ENCODE peak calls at places on chromosomes 16 and 17, in six cellular contexts. Y is choroid plexus epithelial cell, Q is WTC11, K is thoracic aorta, O is lung, C is brain microvascular endothelial cell. A is an unnamed sample.

GRCh38 chr17:66466933-66467367 is 164.5 kb downstream of the PRKCA start:
- DNase-seq in K (no peak), Y (peak; percentile 99), O (peak; percentile 47), Q (no peak), C (peak; percentile 99), A (no peak)

GRCh38 chr17:10105513-10106001 is 92.8 kb downstream of the GAS7 start:
- DNase-seq in O (no peak), C (no peak), Q (no peak), K (no peak), Y (peak; percentile 51), A (no peak)

GRCh38 chr16:83365166-83365565 is 442.6 kb upstream of the HSBP1 start:
- DNase-seq in Q (no peak), O (no peak), C (no peak), K (no peak), Y (no peak), A (no peak)

GRCh38 chr16:11964761-11965539 is at the start of gene TNFRSF17:
- DNase-seq in O (no peak), Q (no peak), K (no peak), C (no peak), Y (peak; percentile 30), A (no peak)

GRCh38 chr17:62910277-62910676 is 55.8 kb upstream of the TANC2 start:
- DNase-seq in O (peak; percentile 22), K (no peak), C (no peak), Y (no peak), Q (no peak), A (no peak)

GRCh38 chr16:58024673-58025350 is 742 bp upstream of the MMP15 start:
- DNase-seq in C (no peak), Y (peak; percentile 20), K (no peak), Q (peak; percentile 65), O (peak; percentile 76), A (no peak)

GRCh38 chr17:14330492-14330920 is 29.6 kb downstream of the HS3ST3B1 start:
- DNase-seq in K (no peak), Y (peak; percentile 82), Q (peak; percentile 25), C (no peak), O (peak; percentile 36), A (no peak)

GRCh38 chr17:55735784-55736405 is 13.2 kb upstream of the TMEM100 start:
- DNase-seq in Q (peak; percentile 24), Y (peak; percentile 85), O (no peak), C (peak; percentile 45), K (no peak), A (no peak)

GRCh38 chr16:12576878-12577277 is 226.8 kb downstream of the CPPED1 start:
- DNase-seq in Q (no peak), O (no peak), Y (no peak), C (no peak), K (no peak), A (no peak)

GRCh38 chr17:34837796-34838195 is 123.5 kb downstream of the CCT6B start:
- DNase-seq in K (no peak), O (no peak), C (no peak), Q (peak; percentile 25), Y (no peak), A (no peak)

GRCh38 chr17:7667616-7668406 is 17.1 kb downstream of the ATP1B2 start:
- DNase-seq in C (no peak), Y (no peak), Q (no peak), O (no peak), K (no peak), A (peak; percentile 70)

GRCh38 chr16:67666032-67666537 is 465 bp downstream of the ENKD1 start:
- DNase-seq in Q (peak; percentile 67), O (no peak), C (no peak), K (no peak), Y (peak; percentile 46), A (no peak)

DNA sequence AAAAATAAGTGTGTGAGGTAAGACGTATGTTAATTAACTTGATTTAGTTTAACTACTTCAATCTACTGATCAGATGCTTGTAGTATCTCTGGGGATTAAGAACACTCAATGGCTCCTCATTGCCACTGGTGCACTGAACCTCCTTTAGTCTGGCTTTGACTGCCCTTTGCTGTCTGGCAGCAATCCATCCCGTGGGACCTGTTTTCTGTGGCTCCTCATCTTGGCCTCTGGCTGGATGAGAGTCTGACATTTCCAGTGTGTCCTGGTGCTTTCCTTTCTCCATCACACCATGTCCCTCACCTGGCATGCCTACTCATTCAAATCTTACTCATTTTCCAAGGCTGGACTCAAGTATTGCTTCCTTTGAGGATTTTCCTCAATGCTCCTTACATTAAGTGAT is 212.2 kb downstream of the CA10 start:
- DNase-seq in Q (no peak), K (no peak), Y (no peak), C (no peak), O (no peak), A (no peak)
- TF ChIP-seq CTCF in Q (no peak), K (no peak), Y (no peak), C (no peak), O (no peak), A (no peak)

GRCh38 chr17:68463211-68463990 is 6.1 kb upstream of the WIPI1 start:
- DNase-seq in Q (no peak), O (no peak), C (no peak), Y (no peak), K (no peak), A (no peak)
- TF ChIP-seq CTCF in Q (no peak), O (no peak), C (no peak), Y (no peak), K (no peak), A (no peak)

DNA sequence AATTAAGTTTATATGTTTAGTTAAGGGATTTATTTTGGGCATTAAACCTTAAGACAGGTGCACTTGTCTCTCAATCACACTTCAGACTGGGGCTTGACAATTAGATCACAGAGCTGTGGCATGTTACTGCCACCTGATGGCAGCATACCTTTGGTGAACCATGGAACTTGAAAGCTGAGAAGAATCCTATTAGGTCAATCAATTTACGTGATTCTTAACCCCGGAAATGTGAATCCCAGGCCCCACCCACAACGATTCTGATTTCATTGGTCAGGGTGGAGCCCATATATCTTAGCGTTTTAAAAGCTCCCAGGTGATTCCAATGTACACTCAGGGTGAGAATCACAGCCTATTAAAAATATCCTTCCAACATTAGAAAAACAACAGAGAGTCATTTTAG is 91.0 kb downstream of the GSG1L start:
- DNase-seq in Y (peak; percentile 57), O (no peak), K (no peak), C (peak; percentile 12), Q (peak; percentile 62), A (peak; percentile 39)
- TF ChIP-seq CTCF in Y (peak; percentile 69), O (no peak), K (peak; percentile 58), C (peak; percentile 61), Q (no peak), A (peak; percentile 68)

GRCh38 chr16:85752511-85753420 is 1.9 kb upstream of the C16orf74 start:
- DNase-seq in Y (peak; percentile 63), O (no peak), C (peak; percentile 43), K (no peak), Q (peak; percentile 59), A (no peak)
- TF ChIP-seq CTCF in Y (peak; percentile 64), O (no peak), C (peak; percentile 67), K (no peak), Q (no peak), A (peak; percentile 38)

DNA sequence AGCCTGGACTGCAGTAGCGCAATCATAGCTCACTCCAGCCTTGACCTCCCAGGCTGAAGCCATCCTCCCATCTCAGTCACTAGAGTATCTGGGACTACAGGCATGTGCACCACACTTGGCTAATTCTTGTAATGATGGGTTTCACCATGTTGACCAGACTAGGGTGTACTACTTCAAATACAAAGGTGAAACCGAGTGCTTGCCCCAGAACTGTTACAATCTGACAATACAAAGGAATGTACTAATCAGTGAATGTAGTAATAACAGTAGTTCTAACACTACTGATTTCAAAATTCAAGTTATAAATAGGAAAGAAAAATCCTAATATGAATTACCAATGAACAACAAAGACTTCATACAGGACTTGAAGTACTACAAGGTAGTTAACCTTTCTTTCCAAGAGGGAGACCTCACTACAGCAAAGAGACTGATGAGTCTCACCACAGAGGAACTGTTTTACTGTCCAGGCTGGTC is 24.4 kb downstream of the CRK start:
- DNase-seq in K (no peak), O (no peak), Y (no peak), Q (no peak), C (no peak), A (no peak)
- TF ChIP-seq CTCF in K (no peak), O (no peak), Y (no peak), Q (no peak), C (no peak), A (no peak)

GRCh38 chr16:21274172-21274726 is 3.8 kb downstream of the CRYM start:
- DNase-seq in Y (no peak), K (no peak), Q (no peak), O (no peak), C (no peak), A (no peak)
- TF ChIP-seq CTCF in Y (no peak), K (no peak), Q (no peak), O (no peak), C (no peak), A (no peak)

GRCh38 chr17:32487460-32488176 is 825 bp downstream of the CDK5R1 start:
- DNase-seq in O (no peak), C (no peak), K (no peak), Y (no peak), Q (no peak), A (no peak)
- TF ChIP-seq CTCF in O (no peak), C (no peak), K (no peak), Y (peak; percentile 9), Q (no peak), A (no peak)

DNA sequence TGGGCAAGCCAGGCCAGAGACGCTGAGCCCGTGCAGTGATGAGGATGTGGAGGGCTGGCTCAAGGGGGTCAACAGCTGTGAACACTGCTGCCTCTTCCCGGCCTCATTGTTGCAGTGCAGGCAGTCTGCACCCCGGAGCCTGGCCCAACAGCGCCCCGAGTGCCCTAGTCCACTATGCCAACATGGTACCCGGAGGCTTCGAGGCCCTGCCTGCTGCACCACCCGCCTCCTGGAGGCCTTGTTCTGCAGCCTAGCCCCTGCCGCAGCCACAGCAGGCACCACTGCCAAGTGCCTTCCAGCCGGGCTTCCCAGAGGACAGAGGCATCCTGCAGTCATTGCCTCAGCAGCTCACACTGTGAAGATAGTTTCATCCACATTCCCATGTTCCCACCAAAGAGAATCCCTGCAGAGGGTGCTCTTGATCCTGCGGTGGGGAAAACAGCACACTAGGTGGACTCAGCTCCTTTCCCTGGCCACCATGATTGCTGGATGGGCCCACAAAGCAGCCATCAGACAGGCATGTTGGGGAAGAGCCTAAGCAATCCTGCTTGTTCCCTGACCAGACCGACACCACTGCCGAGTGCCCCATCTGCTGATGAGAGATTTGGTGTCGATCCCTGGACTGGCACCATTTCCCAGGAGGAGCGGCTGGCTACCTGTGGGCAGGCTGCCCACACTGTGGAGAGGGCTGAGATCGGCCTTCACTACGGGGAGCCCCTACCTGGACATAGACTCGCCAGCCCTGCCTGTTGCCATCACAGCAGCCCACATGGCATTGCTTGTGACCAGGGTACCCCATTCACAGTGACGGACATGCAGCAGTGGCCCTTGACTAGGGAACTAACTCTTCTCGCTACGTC is 44.9 kb downstream of the USP22 start:
- DNase-seq in Q (peak; percentile 28), Y (no peak), C (no peak), K (no peak), O (no peak), A (no peak)
- TF ChIP-seq CTCF in Q (no peak), Y (no peak), C (no peak), K (no peak), O (no peak), A (no peak)

A was measured in D721Med.